ENCODE peak calls at places on chromosome 6, in four cellular contexts. N is stimulated activated CD4-positive, alpha-beta T cell treated with anti-CD3 and anti-CD28 coated beads, Interleukin-1b, Interleukin-23, amount 100 ng/mL, for 1 hour; X is AG08395; W is Calu3. H is an unnamed sample.

GRCh38 chr6:140897349-140897748 is 1235.4 kb upstream of the GJE1 start:
- DNase-seq in N (no peak), X (no peak), W (no peak), H (no peak)

GRCh38 chr6:126716012-126716411 is 376.1 kb downstream of the CENPW start:
- DNase-seq in N (no peak), X (peak), W (no peak), H (no peak)

GRCh38 chr6:169420912-169421543 is 167.4 kb upstream of the THBS2 start:
- DNase-seq in N (no peak), X (no peak), W (no peak), H (no peak)

GRCh38 chr6:52317841-52318581 is 33.5 kb upstream of the MCM3 start:
- DNase-seq in N (no peak), X (peak), W (no peak), H (no peak)

GRCh38 chr6:41548098-41548840 is 2.1 kb downstream of the FOXP4 start:
- DNase-seq in N (no peak), X (no peak), W (no peak), H (no peak)

GRCh38 chr6:153568601-153569000 is 437.5 kb upstream of the RGS17 start:
- DNase-seq in N (no peak), X (no peak), W (no peak), H (no peak)

GRCh38 chr6:14848019-14848418 is 397.9 kb upstream of the JARID2 start:
- DNase-seq in N (no peak), X (peak), W (no peak), H (no peak)

GRCh38 chr6:19210849-19211590 is 626.1 kb upstream of the ID4 start:
- DNase-seq in N (no peak), X (no peak), W (no peak), H (no peak)

GRCh38 chr6:148693882-148694484 is 52.8 kb upstream of the UST start:
- DNase-seq in N (no peak), X (no peak), W (no peak), H (no peak)

GRCh38 chr6:169962604-169963469 is 211.4 kb downstream of the ERMARD start:
- DNase-seq in N (no peak), X (no peak), W (no peak), H (no peak)

GRCh38 chr6:145080651-145081050 is 654.7 kb downstream of the EPM2A start:
- DNase-seq in N (no peak), X (no peak), W (no peak), H (no peak)

GRCh38 chr6:83592770-83593394 is 80.5 kb downstream of the PRSS35 start:
- DNase-seq in N (no peak), X (peak), W (peak), H (no peak)

GRCh38 chr6:19866900-19867627 is 29.9 kb downstream of the ID4 start:
- DNase-seq in N (no peak), X (peak), W (peak), H (no peak)

GRCh38 chr6:133983099-133983939 is 30.3 kb downstream of the TBPL1 start:
- DNase-seq in N (peak), X (no peak), W (no peak), H (peak)

GRCh38 chr6:165049362-165049761 is 260.0 kb downstream of the C6orf118 start:
- DNase-seq in N (no peak), X (peak), W (peak), H (no peak)

GRCh38 chr6:153092082-153093013 is 38.7 kb downstream of the RGS17 start:
- DNase-seq in N (no peak), X (peak), W (no peak), H (no peak)

GRCh38 chr6:129929433-129929832 is 68.3 kb upstream of the TMEM244 start:
- DNase-seq in N (no peak), X (peak), W (no peak), H (no peak)

GRCh38 chr6:30841644-30842504 is 42.4 kb upstream of the DDR1 start:
- DNase-seq in N (no peak), X (no peak), W (no peak), H (no peak)

H was measured in naive thymus-derived CD8-positive, alpha-beta T cell.